ENCODE peak calls at places on chromosome 1, in four cellular contexts. One of them, this sample, is unnamed. For H3K36me3, the result is how much of the 10 kb centered on the place peaks cover.

GRCh38 chr1:90550616-90551406 is 166.3 kb downstream of the BARHL2 start:
- DNase-seq in heart right ventricle: no peak
- DNase-seq in psoas muscle: no peak
- DNase-seq in brain microvascular endothelial cell: no peak
- DNase-seq in this sample: no peak

GRCh38 chr1:9352364-9353140 is 59.9 kb downstream of the SPSB1 start:
- DNase-seq in heart right ventricle: no peak
- DNase-seq in psoas muscle: no peak
- DNase-seq in brain microvascular endothelial cell: no peak
- DNase-seq in this sample: no peak

GRCh38 chr1:224626042-224626441 is 9.9 kb downstream of the CNIH3 start:
- DNase-seq in heart right ventricle: no peak
- DNase-seq in psoas muscle: no peak
- DNase-seq in brain microvascular endothelial cell: peak
- DNase-seq in this sample: no peak

GRCh38 chr1:5342172-5342571 is 650.1 kb downstream of the NPHP4 start:
- DNase-seq in heart right ventricle: no peak
- DNase-seq in psoas muscle: no peak
- DNase-seq in brain microvascular endothelial cell: no peak
- DNase-seq in this sample: no peak

GRCh38 chr1:45172015-45172414 is 34.4 kb downstream of the ZSWIM5 start:
- DNase-seq in heart right ventricle: no peak
- DNase-seq in psoas muscle: no peak
- DNase-seq in brain microvascular endothelial cell: peak
- DNase-seq in this sample: no peak

GRCh38 chr1:35807614-35808375 is at the start of gene AGO4:
- DNase-seq in heart right ventricle: peak
- DNase-seq in psoas muscle: peak
- DNase-seq in brain microvascular endothelial cell: peak
- DNase-seq in this sample: peak

GRCh38 chr1:206769331-206769731 is 1.2 kb upstream of the IL19 start:
- DNase-seq in heart right ventricle: no peak
- DNase-seq in psoas muscle: no peak
- DNase-seq in brain microvascular endothelial cell: no peak
- DNase-seq in this sample: no peak

GRCh38 chr1:233361876-233362275 is 34.4 kb downstream of the MAP3K21 start:
- DNase-seq in heart right ventricle: no peak
- DNase-seq in psoas muscle: no peak
- DNase-seq in brain microvascular endothelial cell: no peak
- DNase-seq in this sample: no peak

GRCh38 chr1:14980801-14981200 is 172.7 kb upstream of the TMEM51 start:
- DNase-seq in heart right ventricle: no peak
- DNase-seq in psoas muscle: no peak
- DNase-seq in brain microvascular endothelial cell: peak
- DNase-seq in this sample: no peak

GRCh38 chr1:153699116-153699515 is 20.6 kb downstream of the NPR1 start:
- DNase-seq in heart right ventricle: no peak
- DNase-seq in psoas muscle: no peak
- DNase-seq in brain microvascular endothelial cell: peak
- DNase-seq in this sample: no peak

GRCh38 chr1:212557739-212558664 is 50.6 kb upstream of the ATF3 start:
- DNase-seq in heart right ventricle: peak
- DNase-seq in psoas muscle: peak
- DNase-seq in brain microvascular endothelial cell: no peak
- DNase-seq in this sample: no peak

GRCh38 chr1:160744287-160744857 is 5.3 kb downstream of the SLAMF7 start:
- DNase-seq in heart right ventricle: no peak
- DNase-seq in psoas muscle: no peak
- DNase-seq in brain microvascular endothelial cell: no peak
- DNase-seq in this sample: no peak

GRCh38 chr1:939511-940107 is 15.9 kb downstream of the SAMD11 start:
- DNase-seq in heart right ventricle: no peak
- DNase-seq in psoas muscle: no peak
- DNase-seq in brain microvascular endothelial cell: no peak
- DNase-seq in this sample: peak

GRCh38 chr1:210250665-210250997 is 18.0 kb downstream of the SERTAD4 start:
- DNase-seq in heart right ventricle: no peak
- DNase-seq in psoas muscle: no peak
- DNase-seq in brain microvascular endothelial cell: no peak
- DNase-seq in this sample: no peak

GRCh38 chr1:241532173-241532553 is at the start of gene KMO:
- DNase-seq in heart right ventricle: no peak
- DNase-seq in psoas muscle: no peak
- DNase-seq in brain microvascular endothelial cell: no peak
- DNase-seq in this sample: peak

GRCh38 chr1:224067621-224068457 is 46.1 kb upstream of the FBXO28 start:
- DNase-seq in heart right ventricle: no peak
- DNase-seq in psoas muscle: no peak
- DNase-seq in brain microvascular endothelial cell: peak
- DNase-seq in this sample: no peak

GRCh38 chr1:37455516-37455915 is 18.9 kb upstream of the ZC3H12A start:
- DNase-seq in heart right ventricle: no peak
- DNase-seq in psoas muscle: no peak
- DNase-seq in brain microvascular endothelial cell: no peak
- DNase-seq in this sample: no peak

GRCh38 chr1:225467193-225468020 is 39.6 kb upstream of the LBR start:
- DNase-seq in heart right ventricle: peak
- DNase-seq in psoas muscle: peak
- DNase-seq in brain microvascular endothelial cell: no peak
- DNase-seq in this sample: no peak

GRCh38 chr1:230077436-230078221 is 10.6 kb downstream of the GALNT2 start:
- DNase-seq in heart right ventricle: no peak
- DNase-seq in psoas muscle: no peak
- DNase-seq in brain microvascular endothelial cell: peak
- DNase-seq in this sample: no peak

GRCh38 chr1:27887215-27888035 is 15.1 kb downstream of the THEMIS2 start:
- DNase-seq in heart right ventricle: no peak
- DNase-seq in psoas muscle: no peak
- DNase-seq in brain microvascular endothelial cell: no peak
- DNase-seq in this sample: no peak
- H3K4me3 ChIP-seq in heart right ventricle: no peak
- H3K4me3 ChIP-seq in psoas muscle: no peak
- H3K4me3 ChIP-seq in brain microvascular endothelial cell: no peak
- H3K4me3 ChIP-seq in this sample: no peak

DNA sequence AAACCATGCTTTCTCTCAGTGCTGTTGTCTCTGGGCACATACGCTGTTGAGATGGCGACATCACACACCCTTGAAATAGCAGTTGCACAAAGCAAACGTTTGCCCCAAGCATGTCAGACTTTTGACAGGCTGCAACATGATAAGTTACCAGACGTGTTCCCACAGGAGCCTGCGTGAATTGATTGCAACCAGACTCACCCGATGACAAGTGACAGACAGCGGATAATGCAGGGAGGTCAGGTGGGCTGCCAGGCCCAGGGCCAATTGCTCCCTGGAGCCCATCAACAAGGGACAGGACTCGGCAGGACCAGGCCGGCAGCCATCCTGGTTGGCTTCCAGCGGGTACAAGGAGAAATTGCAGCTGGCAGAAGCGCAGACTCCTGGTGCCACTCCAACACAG is 310.8 kb downstream of the SIPA1L2 start:
- DNase-seq in heart right ventricle: peak
- DNase-seq in psoas muscle: peak
- DNase-seq in brain microvascular endothelial cell: no peak
- DNase-seq in this sample: no peak
- H3K27ac ChIP-seq in heart right ventricle: peak
- H3K27ac ChIP-seq in psoas muscle: peak
- H3K27ac ChIP-seq in brain microvascular endothelial cell: no peak
- H3K27ac ChIP-seq in this sample: no peak

GRCh38 chr1:32811917-32812316 is 5.2 kb downstream of the YARS1 start:
- DNase-seq in heart right ventricle: no peak
- DNase-seq in psoas muscle: no peak
- DNase-seq in brain microvascular endothelial cell: no peak
- DNase-seq in this sample: no peak
- H3K36me3 ChIP-seq in heart right ventricle: under half
- H3K36me3 ChIP-seq in psoas muscle: under half
- H3K36me3 ChIP-seq in brain microvascular endothelial cell: under half
- H3K36me3 ChIP-seq in this sample: under half

GRCh38 chr1:113981962-113982931 is 3.0 kb downstream of the OLFML3 start:
- DNase-seq in heart right ventricle: peak
- DNase-seq in psoas muscle: peak
- DNase-seq in brain microvascular endothelial cell: peak
- DNase-seq in this sample: peak

GRCh38 chr1:113976609-113977278 is 2.5 kb upstream of the OLFML3 start:
- DNase-seq in heart right ventricle: peak
- DNase-seq in psoas muscle: no peak
- DNase-seq in brain microvascular endothelial cell: peak
- DNase-seq in this sample: peak

GRCh38 chr1:113980120-113980519 is 846 bp downstream of the OLFML3 start:
- DNase-seq in heart right ventricle: peak
- DNase-seq in psoas muscle: peak
- DNase-seq in brain microvascular endothelial cell: no peak
- DNase-seq in this sample: peak

GRCh38 chr1:113975211-113975895 is 3.9 kb upstream of the OLFML3 start:
- DNase-seq in heart right ventricle: no peak
- DNase-seq in psoas muscle: no peak
- DNase-seq in brain microvascular endothelial cell: peak
- DNase-seq in this sample: no peak

DNA sequence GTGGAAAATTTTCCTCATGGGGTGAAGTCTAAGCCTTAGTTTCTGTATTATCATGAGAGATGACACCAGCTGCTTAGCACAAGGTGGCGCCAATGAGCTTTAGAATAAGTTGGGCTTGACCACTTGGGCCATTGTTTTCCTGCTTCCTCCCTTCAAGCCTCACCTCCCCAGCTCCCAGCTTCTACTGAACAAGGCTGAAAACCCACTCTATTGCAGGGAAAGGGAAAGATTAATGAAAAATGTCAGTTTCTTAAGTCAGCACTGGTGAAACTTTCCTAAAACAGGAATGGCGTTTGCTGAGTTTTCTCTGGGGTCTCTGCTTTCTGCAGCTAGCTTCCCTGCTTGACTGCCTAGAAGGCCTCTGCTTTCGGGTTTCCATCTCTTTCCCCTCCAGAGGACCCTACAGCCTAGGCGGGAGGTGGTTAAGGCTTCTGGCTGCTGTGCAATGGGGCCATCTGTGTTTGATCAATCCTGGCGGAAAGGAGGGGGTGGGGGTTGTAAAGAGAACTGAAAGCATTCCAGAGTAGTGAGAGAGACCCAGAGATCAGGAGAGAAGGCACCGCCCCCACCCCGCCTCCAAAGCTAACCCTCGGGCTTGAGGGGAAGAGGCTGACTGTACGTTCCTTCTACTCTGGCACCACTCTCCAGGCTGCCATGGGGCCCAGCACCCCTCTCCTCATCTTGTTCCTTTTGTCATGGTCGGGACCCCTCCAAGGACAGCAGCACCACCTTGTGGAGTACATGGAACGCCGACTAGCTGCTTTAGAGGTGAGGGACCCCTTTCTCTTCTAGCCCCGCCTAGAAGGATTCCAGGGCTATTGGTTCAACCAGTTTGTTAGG is at the start of gene OLFML3:
- DNase-seq in heart right ventricle: peak
- DNase-seq in psoas muscle: peak
- DNase-seq in brain microvascular endothelial cell: peak
- DNase-seq in this sample: peak
- H3K4me3 ChIP-seq in heart right ventricle: no peak
- H3K4me3 ChIP-seq in psoas muscle: peak
- H3K4me3 ChIP-seq in brain microvascular endothelial cell: peak
- H3K4me3 ChIP-seq in this sample: peak

DNA sequence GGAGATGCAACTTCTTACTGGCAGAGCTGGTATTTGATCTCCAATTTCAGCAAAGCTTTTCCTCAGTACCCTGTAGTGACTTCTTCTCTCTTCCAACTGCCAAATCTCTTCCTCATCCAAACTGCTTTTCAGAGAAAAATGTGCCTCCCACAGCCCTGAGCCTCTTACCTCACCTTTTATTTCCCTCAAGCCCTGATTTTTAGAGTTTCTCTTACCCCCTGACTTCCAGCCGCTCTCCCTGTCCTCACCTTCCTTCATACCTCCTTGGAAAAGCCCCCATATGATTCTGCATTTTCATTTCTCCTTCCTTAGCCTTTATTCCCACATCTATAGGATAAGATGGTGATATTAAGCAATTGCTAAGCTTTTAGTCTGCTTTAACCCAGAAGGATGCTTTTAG is at the start of gene CD1B:
- DNase-seq in heart right ventricle: no peak
- DNase-seq in psoas muscle: no peak
- DNase-seq in brain microvascular endothelial cell: no peak
- DNase-seq in this sample: no peak
- H3K27ac ChIP-seq in heart right ventricle: no peak
- H3K27ac ChIP-seq in psoas muscle: no peak
- H3K27ac ChIP-seq in brain microvascular endothelial cell: no peak
- H3K27ac ChIP-seq in this sample: no peak

GRCh38 chr1:40982721-40983120 is 3.2 kb downstream of the CTPS1 start:
- DNase-seq in heart right ventricle: no peak
- DNase-seq in psoas muscle: no peak
- DNase-seq in brain microvascular endothelial cell: no peak
- DNase-seq in this sample: no peak

GRCh38 chr1:40985875-40986274 is 6.4 kb downstream of the CTPS1 start:
- DNase-seq in heart right ventricle: no peak
- DNase-seq in psoas muscle: no peak
- DNase-seq in brain microvascular endothelial cell: no peak
- DNase-seq in this sample: no peak

GRCh38 chr1:40983286-40983685 is 3.8 kb downstream of the CTPS1 start:
- DNase-seq in heart right ventricle: no peak
- DNase-seq in psoas muscle: no peak
- DNase-seq in brain microvascular endothelial cell: no peak
- DNase-seq in this sample: no peak

GRCh38 chr1:40984066-40984465 is 4.6 kb downstream of the CTPS1 start:
- DNase-seq in heart right ventricle: no peak
- DNase-seq in psoas muscle: no peak
- DNase-seq in brain microvascular endothelial cell: no peak
- DNase-seq in this sample: no peak

GRCh38 chr1:40984531-40984930 is 5.0 kb downstream of the CTPS1 start:
- DNase-seq in heart right ventricle: no peak
- DNase-seq in psoas muscle: no peak
- DNase-seq in brain microvascular endothelial cell: no peak
- DNase-seq in this sample: no peak
- H3K36me3 ChIP-seq in heart right ventricle: under half
- H3K36me3 ChIP-seq in psoas muscle: half or more
- H3K36me3 ChIP-seq in brain microvascular endothelial cell: half or more
- H3K36me3 ChIP-seq in this sample: half or more